ENCODE peak calls at places on chromosomes 16 and 17, in five cellular contexts. E, V, O, R and K are unnamed samples.

GRCh38 chr17:66807182-66807581 is 27.7 kb upstream of the CACNG5 start:
- DNase-seq in E (no peak), V (no peak), O (peak; percentile 58), R (no peak), K (no peak)

GRCh38 chr17:36586138-36586537 is 5.5 kb upstream of the DHRS11 start:
- DNase-seq in E (no peak), V (no peak), O (no peak), R (no peak), K (no peak)

GRCh38 chr17:17500999-17501605 is 4.9 kb upstream of the RASD1 start:
- DNase-seq in E (no peak), V (no peak), O (no peak), R (no peak), K (no peak)

GRCh38 chr17:46010597-46011186 is 11.6 kb downstream of the STH start:
- DNase-seq in E (no peak), V (no peak), O (no peak), R (no peak), K (no peak)

GRCh38 chr16:25271421-25271820 is 13.8 kb upstream of the ZKSCAN2 start:
- DNase-seq in E (no peak), V (no peak), O (no peak), R (no peak), K (no peak)

GRCh38 chr16:6558133-6558532 is 774.5 kb upstream of the RBFOX1 start:
- DNase-seq in E (no peak), V (no peak), O (no peak), R (no peak), K (no peak)

GRCh38 chr17:16974569-16975265 is 2.8 kb upstream of the TNFRSF13B start:
- DNase-seq in E (no peak), V (no peak), O (no peak), R (peak; percentile 43), K (no peak)

GRCh38 chr16:57503366-57503765 is 17.1 kb upstream of the DOK4 start:
- DNase-seq in E (no peak), V (peak; percentile 18), O (no peak), R (no peak), K (no peak)

GRCh38 chr17:77602062-77602746 is 356.3 kb upstream of the TNRC6C start:
- DNase-seq in E (peak; percentile 68), V (peak; percentile 88), O (peak; percentile 31), R (no peak), K (peak; percentile 60)

GRCh38 chr17:50661795-50662391 is 27.2 kb downstream of the ABCC3 start:
- DNase-seq in E (no peak), V (no peak), O (peak; percentile 92), R (peak; percentile 98), K (peak; percentile 90)

GRCh38 chr17:5587431-5588032 is 3.2 kb upstream of the NLRP1 start:
- DNase-seq in E (no peak), V (no peak), O (peak; percentile 59), R (peak; percentile 61), K (peak; percentile 85)

GRCh38 chr16:89357055-89357454 is 133.3 kb downstream of the ANKRD11 start:
- DNase-seq in E (no peak), V (no peak), O (no peak), R (no peak), K (no peak)

GRCh38 chr17:7883781-7884386 is 4.7 kb upstream of the CHD3 start:
- DNase-seq in E (no peak), V (no peak), O (no peak), R (peak; percentile 57), K (peak; percentile 64)

GRCh38 chr16:86833136-86833535 is 254.8 kb downstream of the FOXL1 start:
- DNase-seq in E (no peak), V (no peak), O (no peak), R (no peak), K (peak; percentile 55)

GRCh38 chr16:48629531-48629930 is 19.6 kb upstream of the N4BP1 start:
- DNase-seq in E (no peak), V (no peak), O (no peak), R (no peak), K (no peak)

GRCh38 chr17:83103200-83103937 is 24.0 kb downstream of the METRNL start:
- DNase-seq in E (no peak), V (peak; percentile 94), O (peak; percentile 80), R (peak; percentile 72), K (no peak)

GRCh38 chr17:41959336-41960095 is 7.1 kb upstream of the CNP start:
- DNase-seq in E (no peak), V (peak; percentile 26), O (no peak), R (peak; percentile 47), K (peak; percentile 73)

GRCh38 chr17:80389011-80389995 is 25.7 kb upstream of the ENDOV start:
- DNase-seq in E (no peak), V (no peak), O (no peak), R (no peak), K (no peak)

GRCh38 chr17:2030779-2031163 is 818 bp downstream of the DPH1 start:
- DNase-seq in E (no peak), V (peak; percentile 55), O (peak; percentile 56), R (peak; percentile 36), K (peak; percentile 91)

GRCh38 chr16:76976756-76977155 is 214.2 kb upstream of the MON1B start:
- DNase-seq in E (no peak), V (no peak), O (no peak), R (no peak), K (no peak)

GRCh38 chr17:7557825-7558543 is 566 bp upstream of the TNFSF13 start:
- DNase-seq in E (peak; percentile 87), V (peak; percentile 90), O (peak; percentile 89), R (peak; percentile 78), K (peak; percentile 89)

GRCh38 chr17:75105269-75106080 is 4.3 kb upstream of the ARMC7 start:
- DNase-seq in E (no peak), V (no peak), O (peak; percentile 67), R (peak; percentile 77), K (peak; percentile 36)

GRCh38 chr17:35057332-35057915 is 6.1 kb downstream of the RFFL start:
- DNase-seq in E (no peak), V (no peak), O (no peak), R (peak; percentile 63), K (no peak)
- TF ChIP-seq CTCF in E (no peak), V (no peak), O (no peak), R (no peak), K (no peak)

GRCh38 chr17:40287494-40288369 is at the start of gene CDC6:
- DNase-seq in E (peak; percentile 97), V (peak; percentile 99), O (peak; percentile 99), R (peak; percentile 98), K (peak; percentile 99)
- H3K4me3 ChIP-seq in E (peak within 1 kb of the TSS; percentile 45), V (peak within 1 kb of the TSS; percentile 35), O (peak within 1 kb of the TSS; percentile 63), R (peak within 1 kb of the TSS; percentile 87), K (peak within 1 kb of the TSS; percentile 83)

GRCh38 chr16:85825326-85825725 is 25.8 kb downstream of the COX4I1 start:
- DNase-seq in E (no peak), V (no peak), O (no peak), R (no peak), K (no peak)
- TF ChIP-seq CTCF in E (no peak), V (no peak), O (no peak), R (peak; percentile 21), K (peak; percentile 2)

DNA sequence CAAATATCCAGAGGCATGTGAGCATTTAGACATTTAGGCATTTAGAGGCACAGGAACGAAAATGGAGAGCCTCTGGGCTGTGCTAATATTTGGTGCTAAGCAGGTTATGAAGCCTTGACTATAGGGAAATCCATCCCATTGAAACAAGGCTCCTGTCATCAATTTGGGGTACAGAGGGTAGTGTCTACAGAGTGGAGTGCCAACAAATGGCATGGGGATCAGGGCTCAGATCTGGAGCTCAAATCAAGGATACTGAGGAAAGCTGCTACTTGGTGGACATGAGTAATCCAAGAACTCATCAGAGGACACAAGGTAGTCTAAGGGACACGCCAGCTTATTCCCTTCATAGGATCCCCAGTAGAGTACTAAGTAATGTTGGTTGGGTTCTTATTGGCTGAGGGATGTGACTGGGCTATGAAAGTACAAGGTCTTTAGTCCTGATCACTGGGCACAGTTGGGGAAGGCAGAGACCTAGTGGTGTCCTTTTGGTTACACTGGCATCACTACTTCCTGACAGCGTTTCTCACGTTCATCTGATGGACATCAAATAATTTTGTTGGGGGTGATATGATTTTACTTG is 5.2 kb downstream of the KRT10 start:
- DNase-seq in E (no peak), V (no peak), O (no peak), R (no peak), K (no peak)
- H3K4me3 ChIP-seq in E (peak overlapping the region; percentile 73), V (no peak overlapping the region), O (no peak overlapping the region), R (peak overlapping the region; percentile 83), K (no peak overlapping the region)

GRCh38 chr17:15220785-15221184 is 44.3 kb downstream of the PMP22 start:
- DNase-seq in E (no peak), V (no peak), O (no peak), R (no peak), K (peak; percentile 28)
- TF ChIP-seq CTCF in E (no peak), V (no peak), O (no peak), R (no peak), K (no peak)

GRCh38 chr17:61196799-61197198 is 202.8 kb upstream of the TBX2 start:
- DNase-seq in E (no peak), V (no peak), O (no peak), R (no peak), K (no peak)
- H3K4me3 ChIP-seq in E (no peak overlapping the region), V (no peak overlapping the region), O (no peak overlapping the region), R (no peak overlapping the region), K (no peak overlapping the region)

GRCh38 chr17:65532491-65532890 is 29.0 kb downstream of the AXIN2 start:
- DNase-seq in E (no peak), V (no peak), O (no peak), R (peak; percentile 31), K (no peak)

GRCh38 chr17:65533056-65533745 is 28.2 kb downstream of the AXIN2 start:
- DNase-seq in E (no peak), V (no peak), O (no peak), R (peak; percentile 13), K (no peak)

GRCh38 chr17:65535777-65536572 is 25.5 kb downstream of the AXIN2 start:
- DNase-seq in E (no peak), V (no peak), O (no peak), R (no peak), K (peak; percentile 63)

GRCh38 chr17:65531508-65532431 is 29.7 kb downstream of the AXIN2 start:
- DNase-seq in E (peak; percentile 56), V (peak; percentile 59), O (peak; percentile 74), R (peak; percentile 25), K (peak; percentile 96)

DNA sequence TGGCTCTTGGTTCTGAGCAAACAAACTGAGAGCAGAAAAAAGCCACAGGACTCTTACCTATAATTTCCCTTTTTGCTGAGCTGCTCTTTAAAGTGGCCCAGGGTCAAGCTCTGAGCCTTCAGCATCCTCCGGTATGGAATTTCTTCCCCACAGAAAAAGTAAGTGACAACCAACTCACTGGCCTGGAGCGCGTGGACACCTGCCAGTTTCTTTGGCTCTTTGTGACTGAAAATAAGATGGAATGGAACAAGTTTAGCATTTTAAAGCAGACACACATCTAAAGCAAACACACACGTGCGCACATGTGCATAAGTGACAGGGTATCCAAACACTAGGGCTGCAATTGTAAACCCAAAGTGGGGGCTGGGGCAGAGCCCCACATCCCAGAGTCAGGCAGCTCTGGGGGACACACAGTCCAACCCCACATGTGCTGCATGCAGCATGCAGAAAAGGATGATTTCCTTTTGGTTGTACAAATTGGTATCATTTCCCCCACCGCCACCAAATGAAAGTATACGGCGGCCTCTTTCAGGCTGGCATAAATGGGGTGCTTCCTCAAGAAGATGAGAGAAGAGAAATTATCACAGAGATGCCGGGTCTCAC is 27.5 kb downstream of the AXIN2 start:
- DNase-seq in E (no peak), V (no peak), O (no peak), R (peak; percentile 12), K (no peak)
- TF ChIP-seq CTCF in E (no peak), V (no peak), O (no peak), R (no peak), K (no peak)

GRCh38 chr16:51262428-51262827 is 111.4 kb upstream of the SALL1 start:
- DNase-seq in E (no peak), V (no peak), O (no peak), R (no peak), K (no peak)
- H3K4me3 ChIP-seq in E (no peak overlapping the region), V (no peak overlapping the region), O (no peak overlapping the region), R (no peak overlapping the region), K (no peak overlapping the region)